ENCODE peak calls at places on chromosomes 7 and 10, in six cellular contexts. Z, A, M, T, R and D are unnamed samples.

GRCh38 chr7:127158659-127159058 is 94.1 kb downstream of the GRM8 start:
- DNase-seq in Z (no peak), A (no peak), M (peak), T (peak), R (no peak), D (no peak)

GRCh38 chr10:132865851-132866600 is 76.3 kb downstream of the CFAP46 start:
- DNase-seq in Z (no peak), A (no peak), M (no peak), T (no peak), R (no peak), D (no peak)

GRCh38 chr10:7787857-7788639 is at the start of the genes ATP5F1C and KIN:
- DNase-seq in Z (peak), A (peak), M (peak), T (peak), R (peak), D (peak)

GRCh38 chr10:118922226-118922625 is 107.3 kb upstream of the NANOS1 start:
- DNase-seq in Z (peak), A (no peak), M (no peak), T (peak), R (no peak), D (no peak)

GRCh38 chr10:34726862-34727261 is 88.2 kb downstream of the PARD3 start:
- DNase-seq in Z (no peak), A (no peak), M (no peak), T (no peak), R (no peak), D (no peak)

GRCh38 chr7:149497467-149498261 is at the start of gene ZNF746:
- DNase-seq in Z (peak), A (peak), M (peak), T (peak), R (peak), D (peak)

GRCh38 chr10:74589226-74589673 is 237.2 kb upstream of the KAT6B start:
- DNase-seq in Z (peak), A (peak), M (peak), T (peak), R (peak), D (peak)

GRCh38 chr10:133230023-133230319 is at the start of gene UTF1:
- DNase-seq in Z (no peak), A (no peak), M (no peak), T (no peak), R (no peak), D (no peak)

GRCh38 chr10:97683556-97684357 is 3.3 kb downstream of the AVPI1 start:
- DNase-seq in Z (peak), A (peak), M (peak), T (peak), R (peak), D (peak)

GRCh38 chr7:110534241-110534931 is 556.5 kb upstream of the LRRN3 start:
- DNase-seq in Z (peak), A (peak), M (peak), T (peak), R (peak), D (no peak)

GRCh38 chr7:43199333-43199732 is 86.9 kb downstream of the HECW1 start:
- DNase-seq in Z (no peak), A (no peak), M (no peak), T (no peak), R (peak), D (peak)

GRCh38 chr10:11506247-11506789 is 105.1 kb downstream of the USP6NL start:
- DNase-seq in Z (no peak), A (no peak), M (no peak), T (no peak), R (no peak), D (no peak)

GRCh38 chr7:3928727-3929515 is 627.9 kb downstream of the SDK1 start:
- DNase-seq in Z (no peak), A (no peak), M (no peak), T (no peak), R (no peak), D (no peak)

GRCh38 chr7:25725483-25725882 is 426.5 kb upstream of the NFE2L3 start:
- DNase-seq in Z (no peak), A (no peak), M (no peak), T (no peak), R (peak), D (no peak)

GRCh38 chr10:44143556-44143955 is 241.3 kb downstream of the CXCL12 start:
- DNase-seq in Z (no peak), A (no peak), M (no peak), T (no peak), R (no peak), D (no peak)

GRCh38 chr7:92830047-92830446 is 6.3 kb downstream of the CDK6 start:
- DNase-seq in Z (no peak), A (no peak), M (no peak), T (no peak), R (no peak), D (no peak)

GRCh38 chr7:74302745-74303221 is 13.6 kb downstream of the CLIP2 start:
- DNase-seq in Z (no peak), A (peak), M (peak), T (no peak), R (peak), D (peak)

GRCh38 chr7:127819975-127820778 is 168.2 kb downstream of the SND1 start:
- DNase-seq in Z (peak), A (no peak), M (no peak), T (peak), R (peak), D (peak)

GRCh38 chr10:127872871-127873600 is 19.7 kb downstream of the CLRN3 start:
- DNase-seq in Z (no peak), A (no peak), M (no peak), T (no peak), R (peak), D (no peak)

GRCh38 chr10:104328916-104329710 is 9.2 kb downstream of the ITPRIP start:
- DNase-seq in Z (peak), A (no peak), M (peak), T (peak), R (peak), D (peak)

GRCh38 chr10:59905066-59905734 is 1.2 kb downstream of the CCDC6 start:
- DNase-seq in Z (peak), A (peak), M (no peak), T (peak), R (no peak), D (no peak)

GRCh38 chr7:139730746-139731612 is 46.8 kb downstream of the HIPK2 start:
- DNase-seq in Z (peak), A (no peak), M (no peak), T (no peak), R (peak), D (no peak)

GRCh38 chr10:124592101-124592500 is 130.5 kb downstream of the LHPP start:
- DNase-seq in Z (no peak), A (no peak), M (no peak), T (no peak), R (no peak), D (peak)
- H3K4me2 ChIP-seq in Z (no peak), A (no peak), M (no peak), T (no peak), R (no peak), D (no peak)

GRCh38 chr7:38374507-38374906 is 101.1 kb upstream of the TARP start:
- DNase-seq in Z (no peak), A (peak), M (peak), T (no peak), R (peak), D (peak)

GRCh38 chr7:38367301-38367700 is 93.9 kb upstream of the TARP start:
- DNase-seq in Z (no peak), A (no peak), M (no peak), T (no peak), R (no peak), D (no peak)

GRCh38 chr7:38373155-38373554 is 99.7 kb upstream of the TARP start:
- DNase-seq in Z (no peak), A (no peak), M (no peak), T (no peak), R (no peak), D (peak)

GRCh38 chr7:38368191-38368605 is 94.8 kb upstream of the TARP start:
- DNase-seq in Z (peak), A (peak), M (peak), T (peak), R (peak), D (peak)

DNA sequence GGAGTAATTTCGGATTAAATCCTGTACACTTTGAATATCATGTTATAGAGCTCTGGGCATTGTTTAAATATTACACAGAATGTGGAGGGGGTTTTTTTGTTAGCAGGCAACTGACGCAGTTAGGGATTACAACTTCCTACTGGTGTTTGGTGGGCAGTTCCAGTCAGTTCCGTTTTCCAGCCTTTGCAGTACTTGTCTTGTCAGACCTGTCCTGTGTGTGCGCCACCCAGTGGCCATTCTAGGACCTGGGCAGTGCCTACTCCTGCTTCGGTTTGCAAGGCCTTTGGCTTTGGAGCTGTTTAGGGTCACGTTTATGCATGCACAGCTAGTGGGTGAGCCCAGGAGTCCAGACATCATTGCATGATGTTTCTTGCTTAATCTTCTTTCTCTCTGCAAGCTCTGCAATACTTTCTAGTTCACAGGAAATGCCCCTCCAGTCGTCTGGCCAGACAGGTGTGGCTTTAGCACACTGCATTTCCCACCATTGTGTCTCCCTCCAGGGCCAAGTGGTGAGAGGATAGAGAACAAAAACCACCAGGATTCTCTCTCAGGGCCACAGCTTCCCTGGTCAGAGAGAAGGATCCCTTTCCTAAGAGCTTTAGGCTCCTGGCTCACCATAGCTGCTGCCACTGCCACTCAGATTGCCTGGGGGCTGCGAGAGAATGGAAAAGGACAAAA is 96.5 kb upstream of the TARP start:
- DNase-seq in Z (no peak), A (peak), M (peak), T (peak), R (peak), D (peak)
- H3K4me3 ChIP-seq in Z (no peak), A (no peak), M (no peak), T (no peak), R (no peak), D (no peak)

DNA sequence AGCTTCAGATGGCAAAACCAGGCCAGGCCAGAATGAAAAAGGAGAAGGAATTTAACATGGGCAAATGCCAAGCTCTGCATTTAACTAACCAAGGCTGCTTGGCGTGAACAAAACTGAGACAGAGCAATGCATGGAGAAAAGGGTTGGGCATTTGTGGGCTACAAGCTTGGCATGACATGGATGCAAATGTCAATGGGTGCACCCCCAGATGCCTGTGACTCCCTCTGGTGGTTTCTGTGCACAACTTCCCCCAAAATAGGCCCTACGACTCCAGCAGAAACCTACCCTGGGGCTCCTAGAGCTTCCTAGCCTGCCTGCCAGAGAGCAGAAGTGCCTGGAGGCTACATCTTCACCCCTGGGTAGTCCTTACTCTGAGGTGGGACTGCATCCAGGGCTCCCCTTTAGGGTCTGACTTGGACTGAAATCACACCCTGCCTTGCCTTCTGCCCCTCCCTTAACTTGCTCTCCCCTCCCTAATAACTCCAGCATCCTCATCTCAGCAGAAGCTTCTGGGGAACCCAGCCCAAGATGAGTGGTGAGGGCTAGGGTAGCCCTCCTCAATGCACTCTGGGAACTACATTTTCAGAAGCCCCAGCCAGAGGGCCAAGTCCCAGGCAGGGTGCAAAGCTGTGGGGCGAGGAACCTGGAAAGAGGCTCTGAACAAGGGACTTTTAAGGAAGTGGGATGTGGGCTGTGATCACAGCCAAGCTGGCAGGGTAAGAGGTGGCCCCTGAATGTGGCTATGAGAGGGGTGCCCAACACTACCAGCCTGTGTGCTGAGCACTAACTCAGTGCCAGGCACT is 11.3 kb downstream of the GPRIN2 start:
- DNase-seq in Z (no peak), A (peak), M (peak), T (peak), R (no peak), D (peak)
- TF ChIP-seq CTCF in Z (peak), A (peak), M (peak), T (peak), R (peak), D (peak)

DNA sequence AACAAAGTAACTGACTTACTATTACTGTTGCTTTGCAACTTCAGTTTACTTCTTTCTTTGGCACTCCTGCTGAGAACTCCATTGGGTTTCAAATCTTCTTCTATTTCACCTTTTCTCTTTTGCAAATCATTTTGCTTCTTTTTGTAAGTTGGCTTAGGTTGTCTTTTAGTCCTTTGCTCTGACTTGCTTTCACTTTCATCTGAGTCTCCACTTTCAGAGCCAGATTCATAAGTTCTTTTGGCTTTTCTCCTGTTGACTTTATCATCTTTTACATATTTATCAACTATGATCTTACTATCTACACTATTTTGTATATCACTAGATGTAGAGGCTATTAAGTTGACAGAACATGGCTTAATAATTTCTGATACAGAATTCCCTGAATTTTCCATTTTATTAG is 73.4 kb downstream of the NRBF2 start:
- DNase-seq in Z (no peak), A (no peak), M (no peak), T (no peak), R (peak), D (no peak)
- H3K4me2 ChIP-seq in Z (peak), A (peak), M (no peak), T (peak), R (peak), D (peak)

DNA sequence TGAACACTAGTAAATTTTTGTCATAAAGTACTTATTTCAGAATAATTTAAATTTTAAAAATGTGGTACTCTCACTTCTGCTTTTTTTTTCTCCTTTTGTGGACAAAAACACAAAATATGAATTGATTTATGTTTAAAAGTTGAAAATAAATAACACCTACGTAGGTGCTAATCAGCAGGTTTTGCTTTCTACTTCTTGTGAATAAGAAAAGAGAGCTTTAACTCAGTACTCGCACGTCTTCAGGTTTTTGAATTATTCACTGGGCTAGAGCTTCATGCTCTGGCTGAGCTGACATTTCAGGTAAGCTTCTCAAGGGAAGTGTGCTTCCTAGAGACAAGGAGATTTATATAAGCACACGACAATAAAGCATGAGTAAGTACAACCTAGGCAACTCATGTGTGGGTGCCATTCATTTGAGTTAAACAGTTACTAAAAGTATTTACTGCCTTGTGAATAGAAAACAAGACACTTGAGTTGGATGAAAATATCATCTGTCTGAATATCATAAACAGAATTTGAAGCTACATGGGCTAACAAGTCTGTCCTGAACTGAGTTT is 190.0 kb upstream of the POT1 start:
- DNase-seq in Z (no peak), A (no peak), M (no peak), T (peak), R (no peak), D (no peak)
- H3K4me3 ChIP-seq in Z (no peak), A (no peak), M (no peak), T (no peak), R (no peak), D (no peak)

DNA sequence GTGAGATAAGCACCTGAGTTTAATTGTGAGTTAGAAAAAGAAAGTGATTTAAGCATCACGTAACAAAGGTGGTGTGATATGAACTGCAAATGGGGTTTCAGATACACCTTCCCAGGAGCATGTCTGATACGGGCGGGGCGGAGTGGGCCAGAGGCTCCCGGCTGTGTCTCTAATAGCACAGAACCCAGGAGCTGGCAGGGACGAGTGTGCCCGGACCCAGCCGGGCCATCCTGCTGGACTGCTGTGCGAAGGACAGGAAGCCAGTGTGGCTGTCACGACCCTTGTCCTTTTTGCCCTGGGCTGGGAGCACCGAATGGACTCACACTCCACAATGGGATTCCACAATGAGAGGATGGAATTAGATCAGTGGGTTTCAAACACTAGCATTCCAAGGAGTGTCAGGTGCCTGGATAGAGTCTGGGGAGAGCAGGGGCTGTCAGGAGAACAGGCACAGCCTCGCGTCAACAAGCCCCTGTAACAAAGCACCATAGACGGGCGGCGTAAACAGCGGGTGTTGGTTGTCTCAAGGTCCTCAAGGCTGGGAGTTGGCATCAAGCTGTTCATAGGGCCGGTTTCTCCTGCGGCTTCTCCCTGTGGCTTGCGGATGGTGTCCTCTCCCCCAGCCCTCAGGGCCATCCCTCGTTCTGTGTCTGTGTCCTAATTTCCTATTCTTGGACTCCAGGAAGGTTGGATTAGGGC is 242.6 kb upstream of the PITRM1 start:
- DNase-seq in Z (no peak), A (no peak), M (no peak), T (no peak), R (no peak), D (peak)
- TF ChIP-seq CTCF in Z (no peak), A (no peak), M (no peak), T (no peak), R (no peak), D (no peak)